ENCODE peak calls at places on chromosomes 1 and 21, in six cellular contexts. P is hepatocyte, M is HepG2, E is neural progenitor cell, U is A549, H is stomach. Q is an unnamed sample. For H3K4me1, the result is how much of the 10 kb centered on the place peaks cover.

GRCh38 chr1:214476958-214477870 is 74.2 kb downstream of the PTPN14 start:
- DNase-seq in M (no peak), P (no peak), U (no peak), E (no peak), H (no peak), Q (peak)

GRCh38 chr1:3000214-3000613 is 21.1 kb upstream of the ACTRT2 start:
- DNase-seq in E (no peak), M (no peak), H (no peak), U (no peak), P (no peak), Q (peak)

GRCh38 chr1:8525291-8526275 is 207.7 kb downstream of the SLC45A1 start:
- DNase-seq in H (peak), P (peak), E (peak), U (peak), M (peak), Q (peak)

GRCh38 chr1:214120951-214121350 is 133.2 kb downstream of the PROX1 start:
- DNase-seq in E (no peak), M (no peak), H (no peak), U (no peak), P (no peak), Q (no peak)

GRCh38 chr1:98429851-98430496 is 231.5 kb upstream of the SNX7 start:
- DNase-seq in P (peak), U (no peak), H (no peak), M (peak), E (peak), Q (no peak)

GRCh38 chr1:198939946-198940345 is 301.1 kb downstream of the PTPRC start:
- DNase-seq in M (no peak), P (no peak), E (no peak), H (no peak), U (no peak), Q (no peak)

GRCh38 chr1:65149391-65149729 is 1.4 kb downstream of the AK4 start:
- DNase-seq in H (no peak), M (no peak), U (no peak), E (peak), P (no peak), Q (no peak)

GRCh38 chr21:41610042-41610839 is 102.3 kb upstream of the TMPRSS2 start:
- DNase-seq in E (peak), U (peak), H (peak), M (peak), P (peak), Q (peak)

GRCh38 chr1:178115260-178115659 is 21.4 kb downstream of the RASAL2 start:
- DNase-seq in M (no peak), U (no peak), H (no peak), E (no peak), P (no peak), Q (no peak)

GRCh38 chr1:10900265-10900651 is 103.8 kb upstream of the CASZ1 start:
- DNase-seq in H (no peak), M (no peak), U (no peak), P (no peak), E (no peak), Q (peak)

GRCh38 chr21:39681257-39681656 is 63.7 kb upstream of the IGSF5 start:
- DNase-seq in U (no peak), M (no peak), H (no peak), P (no peak), E (no peak), Q (no peak)

GRCh38 chr21:31515253-31515652 is 144.2 kb upstream of the SOD1 start:
- DNase-seq in H (no peak), M (no peak), P (no peak), U (no peak), E (no peak), Q (no peak)

GRCh38 chr21:31517664-31518402 is 141.7 kb upstream of the SOD1 start:
- DNase-seq in E (no peak), M (no peak), U (no peak), H (no peak), P (no peak), Q (no peak)

GRCh38 chr21:31518580-31518979 is 140.9 kb upstream of the SOD1 start:
- DNase-seq in M (no peak), U (no peak), P (no peak), H (no peak), E (no peak), Q (no peak)

GRCh38 chr21:31511258-31511657 is 148.2 kb upstream of the SOD1 start:
- DNase-seq in U (no peak), P (no peak), E (no peak), H (no peak), M (no peak), Q (no peak)

DNA sequence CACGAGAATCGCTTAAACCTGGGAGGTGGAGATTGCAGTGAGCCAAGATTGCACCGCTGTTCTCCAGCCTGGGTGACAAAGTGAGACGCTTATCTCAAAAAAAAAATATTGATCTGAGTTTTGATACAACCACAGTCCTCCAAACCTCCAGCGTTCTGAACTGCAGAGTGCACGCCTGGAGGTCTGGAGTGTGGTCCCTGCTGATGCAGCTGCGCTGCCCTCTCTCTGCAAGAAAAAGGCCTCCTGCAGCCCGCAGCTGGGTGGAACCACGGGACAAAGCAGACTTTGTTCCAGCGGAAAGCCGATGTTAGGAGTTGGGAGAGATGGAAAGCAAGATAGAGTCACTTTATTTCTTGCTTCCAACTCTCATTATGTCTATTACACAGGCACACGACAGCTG is 144.9 kb upstream of the SOD1 start:
- DNase-seq in U (no peak), P (peak), E (peak), M (no peak), H (no peak), Q (no peak)
- TF ChIP-seq CTCF in U (no peak), P (peak), E (no peak), M (no peak), H (no peak), Q (peak)

DNA sequence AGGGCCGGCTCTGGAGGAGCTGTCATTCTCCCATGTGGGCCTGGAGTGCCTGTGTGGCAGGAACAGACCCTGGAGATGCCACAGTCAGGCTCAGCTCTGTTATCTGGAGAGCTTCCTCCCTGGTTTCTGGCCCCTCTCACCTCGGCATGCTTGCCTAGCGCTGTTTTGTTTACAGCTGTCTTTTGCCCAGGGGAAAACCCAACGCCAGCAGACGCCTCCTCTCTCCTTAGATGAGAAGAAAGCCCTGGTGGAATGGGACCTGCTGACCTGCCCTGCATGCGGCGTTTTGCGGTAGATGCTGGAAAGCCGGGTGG is 104.9 kb downstream of the CRYAA start:
- DNase-seq in H (no peak), U (no peak), P (peak), E (no peak), M (no peak), Q (no peak)
- H3K4me1 ChIP-seq in H (under half), U (under half), P (under half), E (under half), M (half or more), Q (under half)

DNA sequence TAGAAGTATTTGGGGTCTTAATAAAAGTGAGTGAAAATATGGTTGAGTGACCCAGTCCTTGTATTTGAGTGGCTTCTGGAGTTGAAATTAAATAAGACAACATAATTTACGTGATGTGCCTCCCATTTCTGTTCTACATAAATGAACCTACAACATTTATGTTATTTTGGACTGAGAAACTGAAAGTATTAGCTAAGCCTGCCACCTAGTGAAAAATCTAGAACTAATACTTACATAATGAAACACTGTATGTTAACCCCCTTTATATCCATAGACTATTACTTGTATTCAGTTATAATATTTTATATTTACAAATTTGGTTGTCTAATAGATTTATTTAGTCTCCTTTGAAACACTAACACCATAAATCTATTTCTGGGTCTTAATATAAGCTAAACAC is 298.9 kb downstream of the KCNT2 start:
- DNase-seq in P (peak), H (no peak), U (peak), E (no peak), M (peak), Q (no peak)
- TF ChIP-seq CTCF in P (peak), H (no peak), U (peak), E (peak), M (peak), Q (peak)

GRCh38 chr1:58885998-58886397 is 102.2 kb upstream of the JUN start:
- DNase-seq in E (no peak), U (no peak), P (no peak), M (no peak), H (peak), Q (peak)
- H3K4me1 ChIP-seq in E (under half), U (under half), P (half or more), M (half or more), H (half or more), Q (half or more)

DNA sequence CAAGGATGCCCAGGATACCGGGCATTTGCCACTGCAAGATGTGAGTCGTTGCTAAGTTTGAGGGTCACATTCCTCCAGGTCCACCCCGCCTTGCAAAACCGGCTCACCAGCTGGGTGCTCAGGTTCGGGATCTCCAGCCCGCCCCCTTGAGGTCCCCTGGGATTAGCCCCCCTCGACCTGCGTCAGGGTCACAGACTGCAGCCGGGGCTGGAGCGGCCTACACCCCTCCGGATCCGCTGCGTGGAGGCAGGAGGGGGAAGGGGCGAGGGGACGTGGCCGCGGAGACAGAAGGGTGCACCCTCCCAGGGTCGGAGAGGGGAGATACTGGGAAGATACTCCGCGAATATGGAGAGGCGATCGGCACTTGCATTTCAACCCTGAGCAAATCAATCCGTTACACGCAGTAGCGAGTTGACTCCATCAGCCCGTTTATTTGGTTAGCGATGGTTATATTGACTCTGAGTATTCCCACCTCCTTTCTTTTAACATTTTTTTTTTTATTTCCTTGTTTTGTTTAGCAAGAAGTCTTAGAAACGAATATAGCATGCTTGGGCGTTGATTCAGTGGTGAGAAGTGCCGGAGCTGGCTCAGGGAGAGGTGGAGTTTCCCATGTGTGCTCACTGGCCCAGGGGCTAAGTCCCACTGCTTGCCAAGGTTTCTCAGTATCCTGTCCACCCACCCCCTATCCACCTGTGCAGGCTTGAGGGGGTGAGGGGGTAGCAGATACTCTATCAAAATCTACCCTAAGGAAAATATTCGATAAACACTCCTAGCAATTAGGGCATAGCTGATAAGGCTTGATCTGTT is 983 bp downstream of the IFNAR2 start:
- DNase-seq in P (peak), H (no peak), E (peak), U (peak), M (peak), Q (peak)
- TF ChIP-seq CTCF in P (peak), H (no peak), E (peak), U (no peak), M (peak), Q (no peak)

DNA sequence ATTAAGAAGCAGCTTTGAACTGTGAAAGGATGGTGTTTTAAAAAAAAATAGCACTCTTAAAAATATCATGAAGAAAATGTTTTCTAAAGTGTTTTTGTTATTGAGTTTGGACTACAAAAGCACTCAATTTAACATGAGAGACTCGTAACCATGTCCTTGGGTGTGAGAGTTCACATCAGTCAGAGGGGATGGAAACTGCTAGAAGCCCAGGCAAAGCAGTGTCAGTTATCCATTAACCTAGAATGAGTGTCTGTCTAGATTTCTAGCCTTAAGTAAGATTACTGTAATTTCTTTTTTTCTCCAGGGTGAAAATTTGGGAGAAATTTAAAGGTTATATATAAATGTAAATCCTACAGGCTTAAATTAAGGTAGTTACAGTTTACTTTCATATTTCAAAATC is 31.7 kb downstream of the SLC5A9 start:
- DNase-seq in P (no peak), H (no peak), M (no peak), E (no peak), U (no peak), Q (no peak)
- H3K4me1 ChIP-seq in P (under half), H (under half), M (under half), E (under half), U (under half), Q (under half)

GRCh38 chr1:224501836-224502235 is 67.2 kb upstream of the WDR26 start:
- DNase-seq in M (no peak), U (no peak), P (no peak), E (no peak), H (no peak), Q (no peak)

GRCh38 chr1:224505454-224506093 is 71.0 kb upstream of the WDR26 start:
- DNase-seq in H (no peak), M (no peak), E (no peak), U (no peak), P (no peak), Q (no peak)

GRCh38 chr1:224502459-224503160 is 68.0 kb upstream of the WDR26 start:
- DNase-seq in U (no peak), H (peak), P (no peak), E (peak), M (no peak), Q (no peak)

GRCh38 chr1:224504642-224505041 is 70.0 kb upstream of the WDR26 start:
- DNase-seq in H (no peak), M (no peak), U (no peak), E (no peak), P (no peak), Q (peak)

GRCh38 chr1:224503161-224504118 is 68.8 kb upstream of the WDR26 start:
- DNase-seq in P (peak), H (peak), E (peak), U (peak), M (peak), Q (peak)
- TF ChIP-seq CTCF in P (no peak), H (no peak), E (peak), U (no peak), M (peak), Q (no peak)